ENCODE peak calls at places on chromosomes 5 and 9, in eight cellular contexts. Z is right lobe of liver, R is IMR-90, I is lower lobe of right lung, B is heart right ventricle, L is psoas muscle, A is heart left ventricle, U is HCT116. H is an unnamed sample.
A peak's percentile ranks its signal among the peaks of the same experiment; 100 is the strongest.

GRCh38 chr5:135373747-135374515 is 25.1 kb downstream of the MACROH2A1 start:
- ATAC-seq in R (no peak), L (peak; percentile 94), B (peak; percentile 68), I (no peak), U (no peak), Z (no peak), A (peak; percentile 86), H (peak; percentile 62)

GRCh38 chr5:58496488-58496887 is 5.3 kb downstream of the GAPT start:
- ATAC-seq in U (peak; percentile 64), I (no peak), A (no peak), Z (no peak), R (no peak), B (no peak), L (no peak), H (no peak)

GRCh38 chr5:45648744-45649143 is 47.4 kb downstream of the HCN1 start:
- ATAC-seq in R (no peak), B (no peak), Z (no peak), U (no peak), A (no peak), I (no peak), L (no peak), H (no peak)

GRCh38 chr9:138071292-138071691 is 193.7 kb downstream of the CACNA1B start:
- ATAC-seq in L (no peak), I (no peak), R (no peak), A (no peak), B (no peak), U (no peak), Z (no peak), H (no peak)

GRCh38 chr5:68347549-68347948 is 132.0 kb downstream of the PIK3R1 start:
- ATAC-seq in L (no peak), Z (no peak), B (no peak), A (no peak), I (peak; percentile 42), R (no peak), U (no peak), H (no peak)

GRCh38 chr5:10355071-10355889 is 1.8 kb downstream of the MARCHF6 start:
- ATAC-seq in L (no peak), U (no peak), R (no peak), A (no peak), B (no peak), I (no peak), Z (no peak), H (no peak)

GRCh38 chr9:5784526-5785315 is 48.2 kb downstream of the ERMP1 start:
- ATAC-seq in L (peak; percentile 4), U (no peak), B (no peak), A (no peak), I (no peak), Z (no peak), R (peak; percentile 25), H (no peak)

GRCh38 chr9:130171226-130172148 is 717 bp upstream of the NCS1 start:
- ATAC-seq in B (no peak), U (peak; percentile 35), I (peak; percentile 3), A (no peak), R (no peak), L (peak; percentile 14), Z (no peak), H (peak; percentile 7)

GRCh38 chr9:105459329-105459728 is 11.5 kb downstream of the FSD1L start:
- ATAC-seq in I (no peak), U (no peak), B (no peak), R (peak; percentile 57), Z (peak; percentile 13), A (no peak), L (no peak), H (no peak)

GRCh38 chr5:170246471-170246870 is 13.7 kb downstream of the C5orf58 start:
- ATAC-seq in U (no peak), L (no peak), R (no peak), Z (no peak), I (no peak), B (no peak), A (no peak), H (no peak)

GRCh38 chr9:127309715-127310114 is 45.1 kb downstream of the GARNL3 start:
- ATAC-seq in U (no peak), L (no peak), B (no peak), A (no peak), Z (no peak), R (no peak), I (no peak), H (no peak)

GRCh38 chr9:127313042-127313560 is 48.5 kb downstream of the GARNL3 start:
- ATAC-seq in U (no peak), B (no peak), I (no peak), L (no peak), R (no peak), Z (no peak), A (no peak), H (no peak)

GRCh38 chr9:127307802-127308201 is 43.2 kb downstream of the GARNL3 start:
- ATAC-seq in R (no peak), A (peak; percentile 71), B (peak; percentile 70), Z (peak; percentile 89), I (no peak), U (no peak), L (peak; percentile 96), H (no peak)

GRCh38 chr9:127308559-127309429 is 44.2 kb downstream of the GARNL3 start:
- ATAC-seq in A (no peak), R (peak; percentile 59), Z (peak; percentile 54), I (no peak), B (peak; percentile 41), L (no peak), U (no peak), H (peak; percentile 67)

GRCh38 chr9:127311239-127311741 is 46.7 kb downstream of the GARNL3 start:
- ATAC-seq in U (no peak), L (peak; percentile 29), Z (peak; percentile 63), I (peak; percentile 84), R (peak; percentile 48), A (peak; percentile 53), B (peak; percentile 56), H (peak; percentile 64)
- TF ChIP-seq CTCF in U (peak; percentile 19), L (peak; percentile 43), Z (peak; percentile 43), I (peak; percentile 54), R (peak; percentile 33), A (peak; percentile 58), B (peak; percentile 45), H (peak; percentile 46)

GRCh38 chr5:17816947-17817346 is 182.7 kb downstream of the TAF11L14 start:
- ATAC-seq in U (no peak), Z (no peak), A (no peak), B (no peak), R (no peak), L (no peak), I (no peak), H (no peak)

GRCh38 chr5:17817946-17818345 is 183.7 kb downstream of the TAF11L14 start:
- ATAC-seq in A (no peak), U (no peak), L (no peak), Z (no peak), B (no peak), R (peak; percentile 25), I (no peak), H (no peak)

GRCh38 chr5:17819786-17820185 is 185.5 kb downstream of the TAF11L14 start:
- ATAC-seq in U (no peak), A (no peak), B (no peak), I (no peak), Z (no peak), L (no peak), R (peak; percentile 72), H (no peak)
- H3K4me3 ChIP-seq in U (no peak overlapping the region), A (no peak overlapping the region), B (no peak overlapping the region), I (no peak overlapping the region), Z (no peak overlapping the region), L (no peak overlapping the region), R (no peak overlapping the region), H (no peak overlapping the region)

GRCh38 chr9:34187891-34188240 is 9.0 kb downstream of the UBAP1 start:
- ATAC-seq in I (no peak), Z (no peak), A (no peak), B (no peak), R (no peak), L (no peak), U (no peak), H (no peak)

GRCh38 chr9:34185778-34186551 is 7.1 kb downstream of the UBAP1 start:
- ATAC-seq in Z (peak; percentile 90), B (peak; percentile 91), U (peak; percentile 71), L (peak; percentile 94), A (peak; percentile 97), R (peak; percentile 76), I (peak; percentile 95), H (peak; percentile 90)

GRCh38 chr9:34195143-34195542 is 16.3 kb downstream of the UBAP1 start:
- ATAC-seq in U (no peak), A (no peak), R (no peak), B (no peak), I (no peak), L (no peak), Z (no peak), H (no peak)

DNA sequence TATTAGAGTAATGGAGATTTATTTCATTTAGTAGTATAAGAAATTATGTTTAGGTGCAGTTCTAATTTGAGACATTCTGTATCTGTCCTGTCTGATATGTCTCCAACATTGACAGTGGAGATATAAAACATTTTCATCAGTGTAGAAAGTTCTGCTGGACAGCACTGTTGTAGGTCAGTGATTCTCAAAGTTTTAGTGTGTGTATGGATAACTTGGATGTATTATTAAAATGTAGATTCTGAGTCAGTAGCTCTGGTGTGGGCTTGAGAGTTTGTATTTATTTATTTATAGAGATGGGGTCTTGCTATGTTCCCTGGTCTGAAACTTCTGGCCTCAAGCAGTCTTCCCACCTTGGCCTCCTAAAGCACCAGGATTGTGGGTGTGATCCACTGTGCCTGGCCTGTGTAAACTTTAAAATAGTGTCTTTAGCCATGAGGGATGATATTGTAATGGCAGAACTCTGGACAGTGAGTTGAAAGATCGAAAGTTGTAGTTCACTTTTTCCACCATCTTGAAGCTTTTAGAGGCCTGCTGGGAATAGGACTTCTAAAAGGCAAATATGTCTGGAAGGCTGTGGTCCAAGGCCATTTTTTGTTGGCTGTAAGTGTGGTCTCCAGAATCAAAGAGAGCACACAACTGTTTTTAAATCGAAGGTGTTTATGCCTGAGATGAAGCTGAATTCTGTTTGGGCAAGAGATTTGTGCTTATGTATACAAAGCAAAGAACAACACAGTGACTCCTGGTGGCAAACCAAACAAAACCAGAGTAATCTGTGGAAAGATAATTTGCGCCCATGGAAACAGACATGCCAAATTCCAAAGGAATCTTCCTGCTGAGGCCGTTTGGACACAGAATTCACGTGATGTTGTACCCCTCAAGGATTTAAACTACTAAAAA is 12.4 kb downstream of the UBAP1 start:
- ATAC-seq in A (no peak), I (no peak), B (peak; percentile 12), Z (peak; percentile 55), R (peak; percentile 63), L (no peak), U (peak; percentile 63), H (no peak)
- TF ChIP-seq CTCF in A (peak; percentile 27), I (peak; percentile 7), B (no peak), Z (peak; percentile 25), R (peak; percentile 33), L (peak; percentile 12), U (peak; percentile 58), H (no peak)

GRCh38 chr5:149416977-149417713 is 38.1 kb upstream of the IL17B start:
- ATAC-seq in R (peak; percentile 34), B (no peak), I (peak; percentile 9), Z (no peak), U (no peak), L (no peak), A (peak; percentile 4), H (no peak)

GRCh38 chr5:149413477-149414210 is 34.6 kb upstream of the IL17B start:
- ATAC-seq in Z (no peak), A (no peak), B (no peak), U (no peak), I (no peak), R (no peak), L (no peak), H (no peak)

GRCh38 chr5:149415245-149415967 is 36.3 kb upstream of the IL17B start:
- ATAC-seq in R (no peak), U (no peak), L (no peak), B (no peak), I (no peak), Z (no peak), A (no peak), H (no peak)

GRCh38 chr5:149412783-149413476 is 33.8 kb upstream of the IL17B start:
- ATAC-seq in I (no peak), R (peak; percentile 4), B (peak; percentile 21), Z (no peak), U (no peak), L (peak; percentile 48), A (peak; percentile 16), H (peak; percentile 20)

GRCh38 chr5:149414405-149415244 is 35.5 kb upstream of the IL17B start:
- ATAC-seq in R (peak; percentile 7), B (peak; percentile 73), Z (no peak), A (peak; percentile 58), I (no peak), L (peak; percentile 30), U (no peak), H (peak; percentile 21)
- H3K4me3 ChIP-seq in R (no peak overlapping the region), B (no peak overlapping the region), Z (no peak overlapping the region), A (no peak overlapping the region), I (peak overlapping the region; percentile 54), L (peak overlapping the region; percentile 59), U (no peak overlapping the region), H (peak overlapping the region; percentile 84)